ENCODE peak calls at places on chromosome 16, in seven cellular contexts. Y, E, F, G, X, W and P are unnamed samples.

GRCh38 chr16:19098173-19098572 is 15.6 kb upstream of the ITPRIPL2 start:
- DNase-seq in Y (no peak), E (no peak), F (no peak), G (no peak), X (no peak), W (no peak), P (no peak)

GRCh38 chr16:86480444-86480843 is 29.9 kb upstream of the FOXF1 start:
- DNase-seq in Y (no peak), E (no peak), F (no peak), G (no peak), X (no peak), W (no peak), P (no peak)

GRCh38 chr16:54363760-54364159 is 77.2 kb upstream of the IRX3 start:
- DNase-seq in Y (no peak), E (no peak), F (no peak), G (no peak), X (no peak), W (no peak), P (no peak)

GRCh38 chr16:19135896-19136438 is 22.2 kb downstream of the ITPRIPL2 start:
- DNase-seq in Y (peak), E (peak), F (no peak), G (peak), X (no peak), W (peak), P (no peak)

GRCh38 chr16:2146739-2147138 is 1.7 kb upstream of the RAB26 start:
- DNase-seq in Y (no peak), E (no peak), F (peak), G (no peak), X (no peak), W (no peak), P (no peak)

GRCh38 chr16:69386596-69386995 is 789 bp upstream of the TERF2 start:
- DNase-seq in Y (no peak), E (no peak), F (no peak), G (no peak), X (no peak), W (no peak), P (no peak)

GRCh38 chr16:56606688-56607618 is 1.4 kb upstream of the MT2A start:
- DNase-seq in Y (peak), E (peak), F (peak), G (peak), X (peak), W (peak), P (no peak)

GRCh38 chr16:56862776-56863175 is 2.2 kb upstream of the SLC12A3 start:
- DNase-seq in Y (no peak), E (no peak), F (no peak), G (no peak), X (no peak), W (no peak), P (no peak)

GRCh38 chr16:13521356-13521755 is 398.6 kb upstream of the ERCC4 start:
- DNase-seq in Y (no peak), E (no peak), F (peak), G (no peak), X (no peak), W (no peak), P (no peak)

GRCh38 chr16:29811170-29811895 is 660 bp upstream of the PRRT2 start:
- DNase-seq in Y (peak), E (peak), F (peak), G (peak), X (peak), W (peak), P (peak)

GRCh38 chr16:26697826-26698225 is 368.9 kb upstream of the C16orf82 start:
- DNase-seq in Y (no peak), E (no peak), F (peak), G (no peak), X (no peak), W (no peak), P (no peak)

GRCh38 chr16:89575247-89576172 is at the start of gene CPNE7:
- DNase-seq in Y (no peak), E (no peak), F (peak), G (no peak), X (no peak), W (no peak), P (no peak)
- TF ChIP-seq EZH2 in Y (no peak), E (no peak), F (peak), G (no peak), X (no peak), W (no peak), P (no peak)

GRCh38 chr16:81720973-81721907 is 57.9 kb upstream of the PLCG2 start:
- DNase-seq in Y (no peak), E (no peak), F (no peak), G (peak), X (no peak), W (no peak), P (no peak)

GRCh38 chr16:81716478-81717210 is 62.4 kb upstream of the PLCG2 start:
- DNase-seq in Y (no peak), E (no peak), F (no peak), G (no peak), X (no peak), W (no peak), P (no peak)

GRCh38 chr16:81717662-81718189 is 61.4 kb upstream of the PLCG2 start:
- DNase-seq in Y (no peak), E (no peak), F (no peak), G (no peak), X (no peak), W (no peak), P (no peak)

GRCh38 chr16:81719993-81720392 is 59.1 kb upstream of the PLCG2 start:
- DNase-seq in Y (no peak), E (no peak), F (no peak), G (no peak), X (no peak), W (no peak), P (no peak)

DNA sequence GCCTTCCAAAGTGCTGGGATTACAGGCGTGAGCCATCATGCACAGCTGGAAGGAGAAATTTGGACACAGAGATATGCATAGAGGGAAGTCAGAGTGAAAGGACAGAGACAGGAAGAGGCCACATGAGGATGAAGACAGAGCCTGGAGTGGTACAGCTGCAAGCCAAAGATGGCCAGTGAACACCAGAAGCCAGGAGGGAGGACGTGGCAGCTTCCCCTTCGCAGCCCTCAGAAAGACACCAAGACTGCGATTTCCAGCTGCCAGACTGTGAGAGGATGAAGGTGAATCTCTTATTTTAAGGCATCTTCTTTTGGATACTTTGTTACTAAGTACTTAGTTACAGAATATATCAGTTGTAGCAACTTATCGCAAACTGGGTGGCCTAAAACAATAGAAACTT is 60.5 kb upstream of the PLCG2 start:
- DNase-seq in Y (no peak), E (no peak), F (no peak), G (no peak), X (no peak), W (no peak), P (no peak)
- H2AFZ ChIP-seq in Y (peak), E (no peak), F (peak), G (no peak), X (no peak), W (no peak), P (no peak)

GRCh38 chr16:12260647-12261262 is 284.2 kb downstream of the SNX29 start:
- DNase-seq in Y (no peak), E (peak), F (peak), G (peak), X (peak), W (no peak), P (no peak)
- TF ChIP-seq CTCF in Y (no peak), E (no peak), F (peak), G (peak), X (peak), W (no peak), P (no peak)

GRCh38 chr16:88088161-88088581 is 136.9 kb downstream of the BANP start:
- DNase-seq in Y (no peak), E (no peak), F (no peak), G (peak), X (no peak), W (no peak), P (no peak)

GRCh38 chr16:88084881-88085280 is 133.6 kb downstream of the BANP start:
- DNase-seq in Y (no peak), E (no peak), F (no peak), G (peak), X (no peak), W (no peak), P (no peak)

GRCh38 chr16:88086571-88087516 is 135.6 kb downstream of the BANP start:
- DNase-seq in Y (no peak), E (no peak), F (no peak), G (no peak), X (no peak), W (no peak), P (no peak)

GRCh38 chr16:88083582-88083981 is 132.3 kb downstream of the BANP start:
- DNase-seq in Y (no peak), E (no peak), F (no peak), G (no peak), X (no peak), W (no peak), P (no peak)

DNA sequence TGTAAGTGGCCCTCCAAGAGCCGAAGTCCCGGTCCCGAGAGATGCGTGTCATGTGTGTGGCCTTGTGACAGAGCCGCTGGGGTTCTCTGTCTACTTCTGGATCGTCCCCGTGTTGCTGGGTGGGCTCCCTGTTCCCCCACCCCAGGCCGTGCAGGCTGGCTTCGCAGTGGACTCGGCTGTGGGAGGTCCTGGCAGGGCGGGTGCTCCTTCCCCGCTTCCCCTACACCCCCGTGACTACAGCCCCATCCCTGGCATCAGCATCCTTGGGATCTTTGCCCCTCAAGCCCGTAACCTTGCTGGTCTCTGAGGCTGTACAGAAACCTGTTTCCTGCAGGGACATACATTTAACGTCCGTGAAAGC is 136.3 kb downstream of the BANP start:
- DNase-seq in Y (no peak), E (no peak), F (no peak), G (no peak), X (no peak), W (no peak), P (no peak)
- TF ChIP-seq EZH2 in Y (no peak), E (no peak), F (no peak), G (no peak), X (no peak), W (no peak), P (no peak)

DNA sequence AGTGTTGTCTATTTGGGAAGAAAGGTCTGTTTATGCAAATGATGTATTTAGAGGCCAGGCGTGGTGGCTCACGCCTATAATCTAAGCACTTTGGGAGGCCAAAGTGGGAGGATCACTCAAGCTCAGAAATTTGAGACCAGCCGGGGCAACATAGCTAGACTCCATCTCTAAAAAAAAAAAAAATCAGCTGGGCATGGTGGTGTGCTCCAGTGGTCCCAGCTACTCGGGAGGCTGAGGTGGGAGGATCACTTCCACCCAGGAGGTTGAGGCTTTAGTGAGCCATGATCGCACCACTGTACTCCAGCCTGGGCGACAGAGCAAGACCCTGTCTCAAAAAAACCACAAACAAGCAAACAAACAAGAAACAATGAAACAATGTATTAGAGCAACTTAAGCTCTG is 18.9 kb upstream of the HEATR3 start:
- DNase-seq in Y (no peak), E (no peak), F (no peak), G (no peak), X (no peak), W (no peak), P (no peak)
- H2AFZ ChIP-seq in Y (no peak), E (no peak), F (no peak), G (no peak), X (no peak), W (no peak), P (no peak)